ENCODE peak calls at places on chromosome 18, in ten cellular contexts. One of them, this sample, is unnamed. For H3K9me3 and H3K4me1, the result is how much of the 10 kb centered on the place peaks cover.

GRCh38 chr18:673317-673716 is 15.9 kb downstream of the TYMS start:
- DNase-seq in heart left ventricle: no peak
- DNase-seq in psoas muscle: no peak
- DNase-seq in cardiac muscle cell: no peak
- DNase-seq in tibial nerve: no peak
- DNase-seq in GM23248: no peak
- DNase-seq in left ventricle myocardium inferior: no peak
- DNase-seq in A549: no peak
- DNase-seq in CD8-positive, alpha-beta memory T cell: no peak
- DNase-seq in upper lobe of left lung: no peak
- DNase-seq in this sample: no peak

GRCh38 chr18:8747440-8747937 is 42.1 kb downstream of the MTCL1 start:
- DNase-seq in A549: peak
- DNase-seq in tibial nerve: no peak
- DNase-seq in GM23248: peak
- DNase-seq in heart left ventricle: no peak
- DNase-seq in upper lobe of left lung: no peak
- DNase-seq in left ventricle myocardium inferior: no peak
- DNase-seq in CD8-positive, alpha-beta memory T cell: no peak
- DNase-seq in cardiac muscle cell: peak
- DNase-seq in psoas muscle: no peak
- DNase-seq in this sample: no peak

GRCh38 chr18:61025596-61025995 is 307.6 kb upstream of the CDH20 start:
- DNase-seq in GM23248: no peak
- DNase-seq in psoas muscle: no peak
- DNase-seq in tibial nerve: no peak
- DNase-seq in cardiac muscle cell: no peak
- DNase-seq in upper lobe of left lung: no peak
- DNase-seq in left ventricle myocardium inferior: no peak
- DNase-seq in CD8-positive, alpha-beta memory T cell: no peak
- DNase-seq in heart left ventricle: no peak
- DNase-seq in A549: no peak
- DNase-seq in this sample: no peak

GRCh38 chr18:54269924-54270844 is 867 bp downstream of the POLI start:
- DNase-seq in upper lobe of left lung: peak
- DNase-seq in psoas muscle: no peak
- DNase-seq in cardiac muscle cell: peak
- DNase-seq in left ventricle myocardium inferior: no peak
- DNase-seq in GM23248: peak
- DNase-seq in A549: peak
- DNase-seq in CD8-positive, alpha-beta memory T cell: no peak
- DNase-seq in tibial nerve: peak
- DNase-seq in heart left ventricle: peak
- DNase-seq in this sample: peak

GRCh38 chr18:54232485-54233227 is 8.2 kb upstream of the MBD2 start:
- DNase-seq in CD8-positive, alpha-beta memory T cell: no peak
- DNase-seq in cardiac muscle cell: peak
- DNase-seq in tibial nerve: no peak
- DNase-seq in upper lobe of left lung: no peak
- DNase-seq in left ventricle myocardium inferior: no peak
- DNase-seq in psoas muscle: no peak
- DNase-seq in GM23248: no peak
- DNase-seq in A549: no peak
- DNase-seq in heart left ventricle: no peak
- DNase-seq in this sample: no peak

GRCh38 chr18:23236876-23237468 is 101.7 kb downstream of the CABLES1 start:
- DNase-seq in left ventricle myocardium inferior: no peak
- DNase-seq in upper lobe of left lung: no peak
- DNase-seq in cardiac muscle cell: no peak
- DNase-seq in GM23248: no peak
- DNase-seq in psoas muscle: no peak
- DNase-seq in tibial nerve: no peak
- DNase-seq in heart left ventricle: no peak
- DNase-seq in A549: no peak
- DNase-seq in CD8-positive, alpha-beta memory T cell: no peak
- DNase-seq in this sample: no peak

GRCh38 chr18:43396266-43396665 is 119.0 kb upstream of the SYT4 start:
- DNase-seq in CD8-positive, alpha-beta memory T cell: no peak
- DNase-seq in left ventricle myocardium inferior: no peak
- DNase-seq in tibial nerve: no peak
- DNase-seq in psoas muscle: no peak
- DNase-seq in cardiac muscle cell: peak
- DNase-seq in A549: peak
- DNase-seq in heart left ventricle: no peak
- DNase-seq in upper lobe of left lung: no peak
- DNase-seq in GM23248: peak
- DNase-seq in this sample: no peak

GRCh38 chr18:1663879-1664705 is 759.4 kb downstream of the ADCYAP1 start:
- DNase-seq in cardiac muscle cell: peak
- DNase-seq in upper lobe of left lung: peak
- DNase-seq in psoas muscle: peak
- DNase-seq in CD8-positive, alpha-beta memory T cell: no peak
- DNase-seq in left ventricle myocardium inferior: peak
- DNase-seq in tibial nerve: peak
- DNase-seq in GM23248: peak
- DNase-seq in A549: peak
- DNase-seq in heart left ventricle: peak
- DNase-seq in this sample: peak

GRCh38 chr18:55908790-55909408 is 320.9 kb upstream of the TCF4 start:
- DNase-seq in CD8-positive, alpha-beta memory T cell: no peak
- DNase-seq in cardiac muscle cell: peak
- DNase-seq in left ventricle myocardium inferior: no peak
- DNase-seq in A549: no peak
- DNase-seq in heart left ventricle: no peak
- DNase-seq in psoas muscle: no peak
- DNase-seq in tibial nerve: no peak
- DNase-seq in upper lobe of left lung: no peak
- DNase-seq in GM23248: no peak
- DNase-seq in this sample: no peak

GRCh38 chr18:55912071-55912470 is 324.1 kb upstream of the TCF4 start:
- DNase-seq in A549: no peak
- DNase-seq in GM23248: no peak
- DNase-seq in psoas muscle: no peak
- DNase-seq in upper lobe of left lung: no peak
- DNase-seq in tibial nerve: no peak
- DNase-seq in CD8-positive, alpha-beta memory T cell: no peak
- DNase-seq in heart left ventricle: no peak
- DNase-seq in left ventricle myocardium inferior: no peak
- DNase-seq in cardiac muscle cell: peak
- DNase-seq in this sample: no peak

GRCh38 chr18:55907352-55908045 is 319.5 kb upstream of the TCF4 start:
- DNase-seq in left ventricle myocardium inferior: peak
- DNase-seq in A549: no peak
- DNase-seq in upper lobe of left lung: no peak
- DNase-seq in heart left ventricle: peak
- DNase-seq in tibial nerve: no peak
- DNase-seq in GM23248: peak
- DNase-seq in psoas muscle: no peak
- DNase-seq in CD8-positive, alpha-beta memory T cell: no peak
- DNase-seq in cardiac muscle cell: peak
- DNase-seq in this sample: peak

GRCh38 chr18:55912919-55913318 is 324.9 kb upstream of the TCF4 start:
- DNase-seq in cardiac muscle cell: no peak
- DNase-seq in upper lobe of left lung: no peak
- DNase-seq in tibial nerve: no peak
- DNase-seq in CD8-positive, alpha-beta memory T cell: no peak
- DNase-seq in GM23248: no peak
- DNase-seq in left ventricle myocardium inferior: no peak
- DNase-seq in heart left ventricle: no peak
- DNase-seq in psoas muscle: no peak
- DNase-seq in A549: no peak
- DNase-seq in this sample: no peak

DNA sequence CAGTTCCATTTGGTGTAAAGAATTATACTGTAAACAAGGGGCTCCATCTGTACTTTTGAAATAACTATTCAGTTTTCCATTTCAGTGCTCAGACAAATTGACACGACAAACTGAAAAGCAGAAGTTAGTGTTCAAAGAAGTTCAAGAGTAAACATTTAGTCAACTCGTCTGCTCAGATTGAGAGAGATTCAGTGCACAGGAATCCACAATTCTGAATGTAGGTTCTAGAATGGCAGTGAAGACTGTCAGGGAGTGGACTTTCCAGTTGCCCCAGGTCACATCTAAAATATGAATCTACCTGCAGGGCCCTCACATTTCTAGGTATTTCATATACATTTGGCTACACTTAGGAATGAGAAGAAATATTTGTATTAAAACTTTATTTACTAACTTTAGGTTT is 322.3 kb upstream of the TCF4 start:
- DNase-seq in GM23248: no peak
- DNase-seq in cardiac muscle cell: no peak
- DNase-seq in upper lobe of left lung: no peak
- DNase-seq in left ventricle myocardium inferior: no peak
- DNase-seq in psoas muscle: no peak
- DNase-seq in tibial nerve: no peak
- DNase-seq in heart left ventricle: no peak
- DNase-seq in CD8-positive, alpha-beta memory T cell: no peak
- DNase-seq in A549: no peak
- DNase-seq in this sample: no peak
- H3K9me3 ChIP-seq in GM23248: under half
- H3K9me3 ChIP-seq in cardiac muscle cell: under half
- H3K9me3 ChIP-seq in upper lobe of left lung: under half
- H3K9me3 ChIP-seq in left ventricle myocardium inferior: under half
- H3K9me3 ChIP-seq in psoas muscle: under half
- H3K9me3 ChIP-seq in tibial nerve: under half
- H3K9me3 ChIP-seq in heart left ventricle: under half
- H3K9me3 ChIP-seq in CD8-positive, alpha-beta memory T cell: under half
- H3K9me3 ChIP-seq in A549: under half
- H3K9me3 ChIP-seq in this sample: under half

GRCh38 chr18:13223341-13224148 is 5.0 kb downstream of the LDLRAD4 start:
- DNase-seq in GM23248: no peak
- DNase-seq in psoas muscle: peak
- DNase-seq in cardiac muscle cell: no peak
- DNase-seq in heart left ventricle: peak
- DNase-seq in A549: no peak
- DNase-seq in left ventricle myocardium inferior: peak
- DNase-seq in CD8-positive, alpha-beta memory T cell: no peak
- DNase-seq in tibial nerve: no peak
- DNase-seq in upper lobe of left lung: no peak
- DNase-seq in this sample: peak

GRCh38 chr18:13221821-13222220 is 3.3 kb downstream of the LDLRAD4 start:
- DNase-seq in GM23248: no peak
- DNase-seq in left ventricle myocardium inferior: peak
- DNase-seq in CD8-positive, alpha-beta memory T cell: no peak
- DNase-seq in upper lobe of left lung: peak
- DNase-seq in cardiac muscle cell: no peak
- DNase-seq in A549: no peak
- DNase-seq in tibial nerve: no peak
- DNase-seq in heart left ventricle: peak
- DNase-seq in psoas muscle: no peak
- DNase-seq in this sample: peak

GRCh38 chr18:13220326-13220991 is 1.9 kb downstream of the LDLRAD4 start:
- DNase-seq in psoas muscle: no peak
- DNase-seq in cardiac muscle cell: no peak
- DNase-seq in CD8-positive, alpha-beta memory T cell: no peak
- DNase-seq in A549: no peak
- DNase-seq in upper lobe of left lung: no peak
- DNase-seq in GM23248: no peak
- DNase-seq in heart left ventricle: peak
- DNase-seq in tibial nerve: no peak
- DNase-seq in left ventricle myocardium inferior: peak
- DNase-seq in this sample: peak

GRCh38 chr18:13225261-13225660 is 6.7 kb downstream of the LDLRAD4 start:
- DNase-seq in left ventricle myocardium inferior: no peak
- DNase-seq in upper lobe of left lung: no peak
- DNase-seq in tibial nerve: no peak
- DNase-seq in heart left ventricle: no peak
- DNase-seq in cardiac muscle cell: no peak
- DNase-seq in CD8-positive, alpha-beta memory T cell: no peak
- DNase-seq in A549: no peak
- DNase-seq in GM23248: no peak
- DNase-seq in psoas muscle: no peak
- DNase-seq in this sample: no peak

DNA sequence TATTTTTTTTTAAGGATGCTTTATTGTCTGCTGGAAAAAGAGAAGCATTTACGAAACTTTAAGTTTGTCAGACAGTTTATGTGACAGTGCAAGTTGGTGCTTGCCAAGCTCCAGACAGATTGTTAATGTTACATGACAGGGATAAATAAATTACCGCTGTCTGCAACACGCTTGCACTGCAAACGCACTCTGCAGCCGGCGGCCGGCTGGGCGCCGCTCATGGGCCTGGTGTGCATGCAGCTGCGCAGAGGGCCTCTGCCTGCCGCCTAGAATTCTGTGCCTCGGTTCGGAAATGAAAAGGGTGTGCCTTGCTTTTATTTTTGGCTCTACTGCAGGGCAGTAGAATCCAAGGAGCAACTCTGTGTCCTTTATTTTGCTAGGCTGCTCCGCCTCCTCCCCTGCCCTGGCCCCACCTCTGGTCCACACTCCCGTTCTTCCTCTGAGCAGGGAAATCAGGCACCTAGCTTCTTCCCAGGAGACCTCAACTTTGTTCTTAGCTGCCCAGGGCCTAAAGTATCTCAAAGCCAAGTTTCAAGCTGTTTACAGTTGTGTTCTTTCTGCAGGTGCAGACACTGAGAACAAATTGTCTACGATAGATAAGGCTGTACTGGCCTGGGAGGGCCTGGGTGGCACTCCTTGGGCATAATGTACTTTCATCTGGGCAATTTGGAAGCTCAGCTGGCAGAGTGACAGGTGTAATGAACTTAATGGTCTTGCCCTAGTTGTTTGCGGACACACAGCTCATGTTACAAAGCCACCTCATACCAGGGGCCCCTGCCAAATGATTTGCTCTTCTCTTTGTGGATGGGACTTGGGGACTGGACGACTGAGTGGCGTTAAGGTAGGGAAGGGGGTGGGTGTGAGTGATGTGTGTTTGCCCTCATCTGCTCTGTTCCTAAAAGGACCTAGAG is 4.1 kb downstream of the LDLRAD4 start:
- DNase-seq in tibial nerve: no peak
- DNase-seq in heart left ventricle: peak
- DNase-seq in cardiac muscle cell: no peak
- DNase-seq in upper lobe of left lung: peak
- DNase-seq in GM23248: peak
- DNase-seq in psoas muscle: peak
- DNase-seq in left ventricle myocardium inferior: peak
- DNase-seq in CD8-positive, alpha-beta memory T cell: no peak
- DNase-seq in A549: no peak
- DNase-seq in this sample: peak
- H3K4me1 ChIP-seq in tibial nerve: under half
- H3K4me1 ChIP-seq in heart left ventricle: half or more
- H3K4me1 ChIP-seq in cardiac muscle cell: under half
- H3K4me1 ChIP-seq in upper lobe of left lung: under half
- H3K4me1 ChIP-seq in GM23248: under half
- H3K4me1 ChIP-seq in psoas muscle: half or more
- H3K4me1 ChIP-seq in left ventricle myocardium inferior: half or more
- H3K4me1 ChIP-seq in CD8-positive, alpha-beta memory T cell: under half
- H3K4me1 ChIP-seq in A549: under half
- H3K4me1 ChIP-seq in this sample: under half

GRCh38 chr18:14963246-14963645 is 215.3 kb downstream of the ANKRD30B start:
- DNase-seq in upper lobe of left lung: no peak
- DNase-seq in heart left ventricle: no peak
- DNase-seq in left ventricle myocardium inferior: no peak
- DNase-seq in psoas muscle: no peak
- DNase-seq in A549: no peak
- DNase-seq in tibial nerve: no peak
- DNase-seq in cardiac muscle cell: no peak
- DNase-seq in CD8-positive, alpha-beta memory T cell: no peak
- DNase-seq in GM23248: no peak
- DNase-seq in this sample: no peak

GRCh38 chr18:14961991-14962390 is 214.0 kb downstream of the ANKRD30B start:
- DNase-seq in heart left ventricle: no peak
- DNase-seq in CD8-positive, alpha-beta memory T cell: no peak
- DNase-seq in cardiac muscle cell: no peak
- DNase-seq in upper lobe of left lung: no peak
- DNase-seq in psoas muscle: no peak
- DNase-seq in GM23248: no peak
- DNase-seq in A549: no peak
- DNase-seq in left ventricle myocardium inferior: no peak
- DNase-seq in tibial nerve: no peak
- DNase-seq in this sample: no peak

GRCh38 chr18:14962626-14963025 is 214.7 kb downstream of the ANKRD30B start:
- DNase-seq in heart left ventricle: no peak
- DNase-seq in left ventricle myocardium inferior: no peak
- DNase-seq in GM23248: no peak
- DNase-seq in CD8-positive, alpha-beta memory T cell: no peak
- DNase-seq in psoas muscle: no peak
- DNase-seq in tibial nerve: no peak
- DNase-seq in A549: no peak
- DNase-seq in cardiac muscle cell: no peak
- DNase-seq in upper lobe of left lung: no peak
- DNase-seq in this sample: no peak

GRCh38 chr18:14958701-14959100 is 210.7 kb downstream of the ANKRD30B start:
- DNase-seq in upper lobe of left lung: no peak
- DNase-seq in tibial nerve: no peak
- DNase-seq in psoas muscle: no peak
- DNase-seq in cardiac muscle cell: no peak
- DNase-seq in left ventricle myocardium inferior: no peak
- DNase-seq in heart left ventricle: no peak
- DNase-seq in A549: no peak
- DNase-seq in GM23248: no peak
- DNase-seq in CD8-positive, alpha-beta memory T cell: no peak
- DNase-seq in this sample: no peak

DNA sequence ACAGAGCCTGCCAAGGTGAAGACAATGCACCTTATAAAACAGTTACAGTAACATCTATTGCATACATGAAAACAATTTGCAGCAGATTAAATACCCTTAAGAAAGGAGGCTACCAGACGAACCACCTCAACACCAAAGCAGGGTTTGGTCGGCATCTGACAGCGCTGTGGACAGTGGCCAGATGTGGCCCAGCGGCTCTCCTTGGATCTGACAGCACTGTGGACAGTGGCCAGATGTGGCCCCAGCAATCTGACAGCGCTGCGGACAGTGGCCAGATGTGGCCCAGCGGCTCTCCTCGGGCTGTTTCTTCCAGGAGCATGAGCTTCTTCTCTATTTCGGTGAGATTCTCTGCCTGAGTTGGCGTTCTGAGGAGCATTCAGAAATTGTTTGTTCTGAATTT is 211.6 kb downstream of the ANKRD30B start:
- DNase-seq in cardiac muscle cell: no peak
- DNase-seq in left ventricle myocardium inferior: no peak
- DNase-seq in GM23248: no peak
- DNase-seq in CD8-positive, alpha-beta memory T cell: no peak
- DNase-seq in upper lobe of left lung: no peak
- DNase-seq in A549: no peak
- DNase-seq in psoas muscle: no peak
- DNase-seq in tibial nerve: no peak
- DNase-seq in heart left ventricle: no peak
- DNase-seq in this sample: no peak
- H3K9me3 ChIP-seq in cardiac muscle cell: under half
- H3K9me3 ChIP-seq in left ventricle myocardium inferior: under half
- H3K9me3 ChIP-seq in GM23248: under half
- H3K9me3 ChIP-seq in CD8-positive, alpha-beta memory T cell: under half
- H3K9me3 ChIP-seq in upper lobe of left lung: under half
- H3K9me3 ChIP-seq in A549: under half
- H3K9me3 ChIP-seq in psoas muscle: under half
- H3K9me3 ChIP-seq in tibial nerve: under half
- H3K9me3 ChIP-seq in heart left ventricle: under half
- H3K9me3 ChIP-seq in this sample: under half

GRCh38 chr18:7261199-7261598 is 30.3 kb downstream of the LRRC30 start:
- DNase-seq in tibial nerve: no peak
- DNase-seq in A549: no peak
- DNase-seq in left ventricle myocardium inferior: no peak
- DNase-seq in CD8-positive, alpha-beta memory T cell: no peak
- DNase-seq in upper lobe of left lung: no peak
- DNase-seq in heart left ventricle: no peak
- DNase-seq in cardiac muscle cell: no peak
- DNase-seq in GM23248: no peak
- DNase-seq in psoas muscle: no peak
- DNase-seq in this sample: no peak
- H3K4me1 ChIP-seq in tibial nerve: under half
- H3K4me1 ChIP-seq in A549: under half
- H3K4me1 ChIP-seq in left ventricle myocardium inferior: under half
- H3K4me1 ChIP-seq in CD8-positive, alpha-beta memory T cell: under half
- H3K4me1 ChIP-seq in upper lobe of left lung: under half
- H3K4me1 ChIP-seq in heart left ventricle: under half
- H3K4me1 ChIP-seq in cardiac muscle cell: under half
- H3K4me1 ChIP-seq in GM23248: under half
- H3K4me1 ChIP-seq in psoas muscle: under half
- H3K4me1 ChIP-seq in this sample: under half

This sample was measured in right cardiac atrium.